ENCODE peak calls at places on chromosomes 12 and 14, in nine cellular contexts. S is progenitor cell of endocrine pancreas; E is stimulated activated CD4-positive, alpha-beta T cell treated with anti-CD3 and anti-CD28 coated beads, Interleukin-1b, Interleukin-23, amount 100 ng/mL, for 24 hours; T is non-pigmented ciliary epithelial cell; D is NCI-H2029 treated with DMSO at 0.1 percent for 48 hours; P is right atrium auricular region; Q is tibial artery; Z is D341Med; C is stimulated activated CD8-positive, alpha-beta memory T cell treated with anti-CD3 and anti-CD28 coated beads, Interleukin-15, amount 100 ng/mL, for 1 hour. V is an unnamed sample.

GRCh38 chr14:100641274-100641860 is 54.1 kb upstream of the BEGAIN start:
- DNase-seq in S (no peak), E (no peak), T (no peak), D (no peak), P (no peak), Q (no peak), Z (no peak), C (no peak), V (no peak)

GRCh38 chr14:51862171-51862838 is 1.9 kb downstream of the GNG2 start:
- DNase-seq in S (no peak), E (no peak), T (no peak), D (no peak), P (no peak), Q (no peak), Z (no peak), C (no peak), V (no peak)

GRCh38 chr12:116561181-116561821 is 2.1 kb downstream of the MAP1LC3B2 start:
- DNase-seq in S (no peak), E (no peak), T (no peak), D (no peak), P (no peak), Q (no peak), Z (no peak), C (no peak), V (peak; percentile 82)

GRCh38 chr12:90152897-90153624 is 444.4 kb upstream of the ATP2B1 start:
- DNase-seq in S (no peak), E (no peak), T (no peak), D (no peak), P (no peak), Q (no peak), Z (no peak), C (no peak), V (no peak)

GRCh38 chr14:54785111-54785777 is 117.4 kb downstream of the GCH1 start:
- DNase-seq in S (no peak), E (no peak), T (no peak), D (no peak), P (no peak), Q (peak; percentile 20), Z (no peak), C (no peak), V (no peak)

GRCh38 chr12:49707812-49708147 is 575 bp upstream of the FMNL3 start:
- DNase-seq in S (no peak), E (no peak), T (no peak), D (peak; percentile 49), P (no peak), Q (no peak), Z (no peak), C (no peak), V (no peak)

GRCh38 chr12:117134059-117134458 is 34.8 kb upstream of the TESC start:
- DNase-seq in S (no peak), E (no peak), T (no peak), D (no peak), P (no peak), Q (no peak), Z (no peak), C (peak; percentile 8), V (no peak)

GRCh38 chr12:117047810-117048584 is 51.2 kb downstream of the TESC start:
- DNase-seq in S (no peak), E (no peak), T (peak; percentile 22), D (no peak), P (peak; percentile 61), Q (no peak), Z (no peak), C (no peak), V (no peak)

GRCh38 chr12:79691299-79692248 is 810 bp upstream of the PAWR start:
- DNase-seq in S (no peak), E (no peak), T (peak; percentile 86), D (no peak), P (no peak), Q (no peak), Z (no peak), C (no peak), V (no peak)

GRCh38 chr14:105602243-105602750 is 75.9 kb downstream of the TMEM121 start:
- DNase-seq in S (no peak), E (no peak), T (no peak), D (no peak), P (no peak), Q (no peak), Z (no peak), C (no peak), V (no peak)

GRCh38 chr12:100661300-100661951 is 87.9 kb downstream of the GAS2L3 start:
- DNase-seq in S (no peak), E (no peak), T (peak; percentile 61), D (no peak), P (no peak), Q (no peak), Z (no peak), C (no peak), V (no peak)

GRCh38 chr14:103002578-103003350 is 54.6 kb downstream of the CDC42BPB start:
- DNase-seq in S (no peak), E (no peak), T (no peak), D (no peak), P (no peak), Q (no peak), Z (no peak), C (no peak), V (peak; percentile 29)

GRCh38 chr12:533718-534117 is 74.0 kb downstream of the B4GALNT3 start:
- DNase-seq in S (no peak), E (no peak), T (no peak), D (no peak), P (no peak), Q (no peak), Z (no peak), C (no peak), V (no peak)

GRCh38 chr12:62919827-62920226 is 15.1 kb downstream of the PPM1H start:
- DNase-seq in S (no peak), E (no peak), T (no peak), D (peak; percentile 88), P (no peak), Q (no peak), Z (peak; percentile 49), C (no peak), V (no peak)

GRCh38 chr12:97142737-97143450 is 235.8 kb downstream of the NEDD1 start:
- DNase-seq in S (no peak), E (no peak), T (no peak), D (no peak), P (no peak), Q (no peak), Z (no peak), C (no peak), V (no peak)

GRCh38 chr14:23366163-23366921 is 1.4 kb upstream of the EFS start:
- DNase-seq in S (peak; percentile 68), E (no peak), T (no peak), D (no peak), P (no peak), Q (peak; percentile 76), Z (peak; percentile 92), C (no peak), V (no peak)

GRCh38 chr12:108308432-108308831 is 30.7 kb downstream of the CMKLR1 start:
- DNase-seq in S (no peak), E (no peak), T (no peak), D (no peak), P (no peak), Q (no peak), Z (no peak), C (no peak), V (no peak)

GRCh38 chr12:12028668-12029402 is 41.9 kb upstream of the BCL2L14 start:
- DNase-seq in S (no peak), E (no peak), T (no peak), D (no peak), P (peak; percentile 23), Q (no peak), Z (no peak), C (no peak), V (no peak)

GRCh38 chr14:64745511-64746041 is 41.4 kb downstream of the PLEKHG3 start:
- DNase-seq in S (no peak), E (no peak), T (no peak), D (no peak), P (no peak), Q (peak; percentile 49), Z (no peak), C (no peak), V (no peak)

GRCh38 chr14:37592288-37593274 is 2.5 kb downstream of the FOXA1 start:
- DNase-seq in S (peak; percentile 33), E (no peak), T (no peak), D (peak; percentile 88), P (no peak), Q (no peak), Z (no peak), C (no peak), V (no peak)

GRCh38 chr14:73820631-73821030 is 31.0 kb upstream of the PTGR2 start:
- DNase-seq in S (no peak), E (no peak), T (no peak), D (no peak), P (no peak), Q (no peak), Z (no peak), C (no peak), V (no peak)

GRCh38 chr12:131928080-131928764 is 854 bp upstream of the PUS1 start:
- DNase-seq in S (no peak), E (no peak), T (no peak), D (no peak), P (no peak), Q (no peak), Z (no peak), C (no peak), V (no peak)

GRCh38 chr12:49750027-49750977 is 8.9 kb downstream of the TMBIM6 start:
- DNase-seq in S (no peak), E (no peak), T (no peak), D (no peak), P (no peak), Q (no peak), Z (no peak), C (no peak), V (no peak)

GRCh38 chr12:2057041-2057792 is 4.4 kb downstream of the CACNA1C start:
- DNase-seq in S (peak; percentile 90), E (no peak), T (no peak), D (peak; percentile 9), P (peak; percentile 74), Q (peak; percentile 66), Z (peak; percentile 79), C (peak; percentile 10), V (peak; percentile 20)

GRCh38 chr12:23630524-23630923 is 318.9 kb downstream of the SOX5 start:
- DNase-seq in S (no peak), E (no peak), T (no peak), D (no peak), P (no peak), Q (no peak), Z (no peak), C (no peak), V (no peak)

GRCh38 chr12:11171145-11171952 is at the start of gene SMIM10L1:
- DNase-seq in S (peak; percentile 92), E (peak; percentile 70), T (peak; percentile 78), D (peak; percentile 66), P (peak; percentile 93), Q (peak; percentile 91), Z (peak; percentile 94), C (peak; percentile 60), V (peak; percentile 81)

GRCh38 chr12:50055831-50056628 is 1.4 kb upstream of the ASIC1 start:
- DNase-seq in S (no peak), E (no peak), T (no peak), D (no peak), P (no peak), Q (no peak), Z (peak; percentile 78), C (no peak), V (no peak)

GRCh38 chr12:122852336-122853275 is 17.3 kb downstream of the HIP1R start:
- DNase-seq in S (no peak), E (no peak), T (no peak), D (no peak), P (no peak), Q (no peak), Z (no peak), C (no peak), V (no peak)

GRCh38 chr14:54173782-54174181 is 217.2 kb upstream of the BMP4 start:
- DNase-seq in S (no peak), E (no peak), T (no peak), D (no peak), P (no peak), Q (no peak), Z (no peak), C (no peak), V (no peak)

GRCh38 chr14:61456720-61457119 is 135.3 kb downstream of the PRKCH start:
- DNase-seq in S (peak; percentile 59), E (peak; percentile 79), T (no peak), D (peak; percentile 95), P (peak; percentile 89), Q (peak; percentile 84), Z (peak; percentile 79), C (peak; percentile 82), V (peak; percentile 38)

GRCh38 chr12:27279836-27280235 is 35.8 kb downstream of the STK38L start:
- DNase-seq in S (no peak), E (no peak), T (no peak), D (no peak), P (no peak), Q (no peak), Z (no peak), C (no peak), V (no peak)